ENCODE peak calls at places on chromosomes 6 and 20, in ten cellular contexts. B is AG04450, F is mammary epithelial cell, D is right atrium auricular region, G is aorta, P is heart left ventricle, A is cardiac muscle cell, U is right lobe of liver, Z is body of pancreas, C is ovary. H is an unnamed sample. For H3K9me3 and H3K27me3, the result is how much of the 10 kb centered on the place peaks cover.

GRCh38 chr20:63366658-63367360 is 5.7 kb upstream of the CHRNA4 start:
- DNase-seq in B (no peak), F (no peak), D (no peak), G (no peak), P (peak), A (no peak), U (no peak), Z (no peak), C (no peak), H (no peak)

GRCh38 chr20:38805958-38806854 is 709 bp downstream of the PPP1R16B start:
- DNase-seq in B (no peak), F (no peak), D (no peak), G (peak), P (peak), A (no peak), U (no peak), Z (no peak), C (no peak), H (peak)

GRCh38 chr6:116406678-116407345 is 36.1 kb downstream of the DSE start:
- DNase-seq in B (no peak), F (no peak), D (no peak), G (no peak), P (no peak), A (peak), U (no peak), Z (no peak), C (no peak), H (peak)

GRCh38 chr6:4774715-4775590 is 1.3 kb upstream of the CDYL start:
- DNase-seq in B (no peak), F (peak), D (no peak), G (peak), P (peak), A (peak), U (peak), Z (peak), C (no peak), H (no peak)

GRCh38 chr6:24802271-24803059 is 3.7 kb upstream of the ARMH2 start:
- DNase-seq in B (no peak), F (peak), D (no peak), G (no peak), P (no peak), A (peak), U (no peak), Z (no peak), C (no peak), H (peak)

GRCh38 chr6:147954938-147955337 is 387.7 kb upstream of the SASH1 start:
- DNase-seq in B (no peak), F (peak), D (no peak), G (no peak), P (no peak), A (no peak), U (no peak), Z (no peak), C (no peak), H (no peak)

GRCh38 chr6:42899871-42900270 is 16.0 kb upstream of the PTCRA start:
- DNase-seq in B (no peak), F (no peak), D (no peak), G (no peak), P (no peak), A (no peak), U (no peak), Z (no peak), C (no peak), H (no peak)

GRCh38 chr6:125066140-125066539 is 87.4 kb upstream of the TPD52L1 start:
- DNase-seq in B (no peak), F (no peak), D (no peak), G (no peak), P (no peak), A (no peak), U (no peak), Z (no peak), C (no peak), H (no peak)

GRCh38 chr6:136969433-136969832 is 47.3 kb downstream of the SLC35D3 start:
- DNase-seq in B (no peak), F (peak), D (no peak), G (no peak), P (no peak), A (no peak), U (no peak), Z (no peak), C (no peak), H (no peak)

GRCh38 chr6:42402184-42402583 is 49.5 kb downstream of the TRERF1 start:
- DNase-seq in B (no peak), F (peak), D (no peak), G (no peak), P (no peak), A (peak), U (no peak), Z (no peak), C (no peak), H (peak)

GRCh38 chr6:154749341-154749740 is 16.1 kb downstream of the SCAF8 start:
- DNase-seq in B (no peak), F (no peak), D (no peak), G (no peak), P (no peak), A (no peak), U (no peak), Z (no peak), C (no peak), H (no peak)

GRCh38 chr6:52155791-52156576 is 30.2 kb upstream of the IL17A start:
- DNase-seq in B (no peak), F (peak), D (no peak), G (no peak), P (no peak), A (no peak), U (no peak), Z (no peak), C (no peak), H (no peak)

GRCh38 chr6:52640170-52640569 is 30.7 kb upstream of the TMEM14A start:
- DNase-seq in B (no peak), F (peak), D (no peak), G (no peak), P (no peak), A (peak), U (no peak), Z (peak), C (no peak), H (no peak)

GRCh38 chr6:80163754-80164187 is 57.3 kb downstream of the BCKDHB start:
- DNase-seq in B (peak), F (peak), D (no peak), G (no peak), P (no peak), A (peak), U (no peak), Z (no peak), C (no peak), H (peak)

DNA sequence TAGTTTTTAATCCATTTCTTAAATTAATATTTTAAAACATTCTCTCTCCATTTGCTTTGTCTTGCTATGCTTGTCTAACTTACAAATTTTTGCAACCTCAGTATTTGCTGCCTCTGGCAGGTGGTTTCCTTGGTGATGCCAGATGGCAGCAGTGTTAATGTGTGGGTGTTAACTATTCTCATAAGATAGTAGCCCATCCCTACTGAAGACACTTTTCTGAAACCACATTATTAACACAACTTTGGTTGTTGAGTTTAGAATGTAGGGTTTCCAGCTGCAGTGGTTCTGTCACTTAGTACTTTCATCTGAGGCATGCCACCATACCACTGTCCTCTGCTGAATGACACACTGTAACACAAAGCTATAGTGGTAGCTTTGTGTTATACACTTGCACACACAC is 75.1 kb downstream of the MYO6 start:
- DNase-seq in B (no peak), F (no peak), D (no peak), G (no peak), P (no peak), A (no peak), U (no peak), Z (no peak), C (no peak), H (no peak)
- H3K9me3 ChIP-seq in B (under half), F (under half), D (under half), G (under half), P (under half), A (under half), U (under half), Z (under half), C (under half), H (under half)

GRCh38 chr20:1489764-1490436 is 1.3 kb downstream of the SIRPB2 start:
- DNase-seq in B (no peak), F (peak), D (no peak), G (no peak), P (no peak), A (no peak), U (no peak), Z (no peak), C (no peak), H (peak)

GRCh38 chr20:1490643-1491042 is 577 bp downstream of the SIRPB2 start:
- DNase-seq in B (no peak), F (no peak), D (no peak), G (no peak), P (no peak), A (no peak), U (no peak), Z (no peak), C (no peak), H (no peak)

GRCh38 chr20:1491891-1492642 is 847 bp upstream of the SIRPB2 start:
- DNase-seq in B (no peak), F (no peak), D (no peak), G (no peak), P (no peak), A (peak), U (no peak), Z (no peak), C (no peak), H (no peak)

GRCh38 chr20:1491281-1491840 is at the start of gene SIRPB2:
- DNase-seq in B (no peak), F (no peak), D (peak), G (peak), P (peak), A (peak), U (peak), Z (no peak), C (peak), H (no peak)

GRCh38 chr20:1489328-1489727 is 1.9 kb downstream of the SIRPB2 start:
- DNase-seq in B (no peak), F (no peak), D (no peak), G (no peak), P (no peak), A (no peak), U (no peak), Z (no peak), C (no peak), H (no peak)
- H3K4me3 ChIP-seq in B (no peak), F (no peak), D (peak), G (no peak), P (no peak), A (no peak), U (no peak), Z (no peak), C (no peak), H (no peak)

GRCh38 chr6:166658115-166658791 is 31.2 kb upstream of the RPS6KA2 start:
- DNase-seq in B (no peak), F (no peak), D (no peak), G (no peak), P (no peak), A (no peak), U (no peak), Z (no peak), C (no peak), H (no peak)
- H3K27me3 ChIP-seq in B (under half), F (under half), D (under half), G (under half), P (under half), A (under half), U (under half), Z (under half), C (under half), H (under half)

GRCh38 chr20:40085513-40085912 is 603.5 kb downstream of the MAFB start:
- DNase-seq in B (no peak), F (no peak), D (no peak), G (no peak), P (no peak), A (no peak), U (no peak), Z (no peak), C (no peak), H (no peak)
- H3K9me3 ChIP-seq in B (under half), F (under half), D (under half), G (under half), P (under half), A (under half), U (under half), Z (under half), C (under half), H (under half)

H was measured in MG63.